ENCODE peak calls at places on chromosomes 16 and 17, in four cellular contexts. C, J, Y and G are unnamed samples.

GRCh38 chr17:30905742-30906100 is 317 bp downstream of the TEFM start:
- DNase-seq in J (no peak), C (no peak), Y (no peak), G (no peak)

GRCh38 chr16:86789621-86790051 is 211.3 kb downstream of the FOXL1 start:
- DNase-seq in Y (no peak), J (no peak), C (peak), G (no peak)

GRCh38 chr17:10772425-10773380 is 31.2 kb downstream of the TMEM238L start:
- DNase-seq in J (no peak), Y (no peak), C (no peak), G (peak)

GRCh38 chr17:47738178-47738577 is 5.1 kb downstream of the TBX21 start:
- DNase-seq in Y (no peak), J (no peak), C (no peak), G (no peak)

GRCh38 chr17:73211745-73212144 is 18.9 kb downstream of the COG1 start:
- DNase-seq in J (no peak), C (no peak), Y (no peak), G (no peak)

GRCh38 chr17:68561319-68561718 is 39.8 kb downstream of the FAM20A start:
- DNase-seq in C (no peak), Y (no peak), J (no peak), G (no peak)

GRCh38 chr16:54268766-54269165 is 17.8 kb downstream of the IRX3 start:
- DNase-seq in J (no peak), C (no peak), Y (no peak), G (no peak)

GRCh38 chr17:59618894-59619312 is 792 bp upstream of the CLTC start:
- DNase-seq in J (no peak), C (no peak), Y (no peak), G (no peak)

GRCh38 chr17:55072910-55073309 is 104.3 kb downstream of the STXBP4 start:
- DNase-seq in C (no peak), J (no peak), Y (no peak), G (no peak)

GRCh38 chr17:45335721-45336120 is 18.9 kb upstream of the MAP3K14 start:
- DNase-seq in J (no peak), Y (no peak), C (no peak), G (no peak)

GRCh38 chr16:83899272-83899897 is 470 bp downstream of the MLYCD start:
- DNase-seq in J (peak), C (peak), Y (no peak), G (no peak)

GRCh38 chr17:80082403-80083135 is 18.8 kb upstream of the GAA start:
- DNase-seq in C (peak), Y (no peak), J (peak), G (peak)

GRCh38 chr17:50661795-50662391 is 27.2 kb downstream of the ABCC3 start:
- DNase-seq in J (no peak), Y (no peak), C (peak), G (no peak)

GRCh38 chr16:85015481-85016177 is 4.3 kb upstream of the ZDHHC7 start:
- DNase-seq in Y (no peak), J (no peak), C (no peak), G (no peak)

GRCh38 chr16:4651842-4652241 is 27.2 kb downstream of the MGRN1 start:
- DNase-seq in J (peak), C (no peak), Y (no peak), G (no peak)

GRCh38 chr17:40157972-40158371 is 17.6 kb downstream of the CASC3 start:
- DNase-seq in C (no peak), Y (no peak), J (no peak), G (no peak)

GRCh38 chr17:7167832-7168231 is 11.3 kb downstream of the ASGR1 start:
- DNase-seq in J (no peak), Y (no peak), C (no peak), G (no peak)

GRCh38 chr17:31392856-31393748 is 1.6 kb downstream of the RAB11FIP4 start:
- DNase-seq in J (no peak), C (no peak), Y (no peak), G (no peak)

GRCh38 chr16:4232541-4233386 is 9.1 kb downstream of the SRL start:
- DNase-seq in Y (no peak), J (no peak), C (no peak), G (no peak)

GRCh38 chr17:16962804-16963203 is 9.1 kb downstream of the TNFRSF13B start:
- DNase-seq in C (no peak), J (no peak), Y (no peak), G (no peak)

GRCh38 chr17:4433515-4434031 is at the start of gene SPNS3:
- DNase-seq in Y (no peak), C (no peak), J (no peak), G (no peak)

GRCh38 chr16:46830417-46830901 is 521 bp downstream of the C16orf87 start:
- DNase-seq in J (peak), Y (no peak), C (no peak), G (no peak)

GRCh38 chr16:10620120-10620519 is 39.7 kb upstream of the EMP2 start:
- DNase-seq in Y (no peak), J (no peak), C (no peak), G (no peak)

GRCh38 chr16:84643180-84643583 is 5.1 kb upstream of the KLHL36 start:
- DNase-seq in Y (no peak), J (no peak), C (peak), G (no peak)

GRCh38 chr17:31274252-31274651 is 22.8 kb downstream of the OMG start:
- DNase-seq in Y (no peak), J (no peak), C (no peak), G (no peak)

GRCh38 chr17:31506517-31506916 is 115.0 kb downstream of the RAB11FIP4 start:
- DNase-seq in Y (no peak), J (no peak), C (no peak), G (no peak)

GRCh38 chr16:26317885-26318284 is 626.1 kb downstream of the HS3ST4 start:
- DNase-seq in Y (no peak), J (no peak), C (no peak), G (no peak)

GRCh38 chr16:65710107-65710506 is 588.2 kb upstream of the CDH11 start:
- DNase-seq in C (no peak), Y (no peak), J (no peak), G (no peak)

GRCh38 chr17:81482673-81483072 is 29.9 kb downstream of the ACTG1 start:
- DNase-seq in C (no peak), Y (no peak), J (no peak), G (no peak)

GRCh38 chr16:63816304-63816703 is 1305.6 kb downstream of the CDH11 start:
- DNase-seq in Y (no peak), C (no peak), J (no peak), G (no peak)

GRCh38 chr16:85612801-85613608 is at the start of gene GSE1:
- DNase-seq in J (peak), Y (peak), C (no peak), G (peak)

GRCh38 chr16:74564451-74564984 is 42.4 kb downstream of the GLG1 start:
- DNase-seq in C (no peak), J (no peak), Y (no peak), G (no peak)

GRCh38 chr16:8655184-8655717 is 19.2 kb upstream of the ABAT start:
- DNase-seq in C (no peak), Y (no peak), J (no peak), G (no peak)

GRCh38 chr16:48129926-48130325 is 25.9 kb downstream of the ABCC12 start:
- DNase-seq in J (no peak), C (no peak), Y (no peak), G (no peak)

GRCh38 chr16:11972128-11972527 is 4.4 kb upstream of the SNX29 start:
- DNase-seq in Y (no peak), J (no peak), C (no peak), G (no peak)

GRCh38 chr17:16215273-16215964 is at the start of gene NCOR1:
- DNase-seq in J (peak), C (peak), Y (peak), G (peak)

GRCh38 chr16:70676571-70677498 is 9.0 kb downstream of the MTSS2 start:
- DNase-seq in Y (no peak), J (no peak), C (no peak), G (no peak)